ENCODE peak calls at places on chromosomes 16 and 17, in nine cellular contexts. F, G, D, O, E, M, R, K and Y are unnamed samples.

GRCh38 chr17:61335845-61336655 is 63.6 kb upstream of the TBX2 start:
- DNase-seq in K (no peak), R (no peak), E (no peak), G (no peak), M (no peak), F (no peak), O (peak), D (no peak), Y (peak)

GRCh38 chr16:80323808-80324195 is 217.0 kb upstream of the DYNLRB2 start:
- DNase-seq in M (no peak), F (no peak), E (no peak), O (no peak), D (no peak), G (no peak), K (no peak), R (no peak), Y (no peak)

GRCh38 chr17:64182325-64183012 is 52.5 kb upstream of the ERN1 start:
- DNase-seq in K (no peak), D (no peak), E (no peak), M (no peak), G (no peak), O (no peak), F (no peak), R (no peak), Y (no peak)

GRCh38 chr17:56801506-56802178 is 32.1 kb downstream of the C17orf67 start:
- DNase-seq in K (no peak), D (no peak), M (no peak), E (no peak), G (no peak), R (no peak), F (no peak), O (no peak), Y (no peak)

GRCh38 chr17:10050597-10051101 is 145.6 kb upstream of the RCVRN start:
- DNase-seq in R (peak), E (no peak), O (no peak), F (no peak), D (no peak), G (no peak), M (peak), K (no peak), Y (peak)

GRCh38 chr16:3819741-3820724 is 60.5 kb downstream of the CREBBP start:
- DNase-seq in R (no peak), D (no peak), E (peak), M (peak), O (peak), K (peak), G (peak), F (no peak), Y (peak)

GRCh38 chr16:80899804-80900592 is 95.6 kb upstream of the CDYL2 start:
- DNase-seq in E (no peak), G (peak), D (peak), O (peak), F (no peak), R (no peak), M (peak), K (no peak), Y (peak)

GRCh38 chr17:21376835-21377690 is 906 bp downstream of the KCNJ12 start:
- DNase-seq in F (no peak), M (no peak), O (peak), D (peak), R (peak), G (peak), E (no peak), K (no peak), Y (no peak)

GRCh38 chr16:77288222-77288621 is 89.0 kb downstream of the SYCE1L start:
- DNase-seq in K (no peak), R (no peak), E (peak), G (peak), D (no peak), M (no peak), O (no peak), F (no peak), Y (no peak)

GRCh38 chr17:41919165-41919817 is 540 bp upstream of the ACLY start:
- DNase-seq in K (no peak), M (no peak), F (no peak), R (no peak), G (no peak), E (no peak), D (peak), O (no peak), Y (no peak)

GRCh38 chr16:14337303-14338191 is 266.4 kb downstream of the MRTFB start:
- DNase-seq in F (no peak), K (no peak), R (no peak), O (peak), E (peak), D (no peak), M (no peak), G (no peak), Y (no peak)

GRCh38 chr17:4442582-4442981 is 8.8 kb downstream of the SPNS3 start:
- DNase-seq in R (no peak), M (no peak), K (no peak), G (no peak), D (no peak), O (no peak), E (no peak), F (no peak), Y (no peak)

GRCh38 chr16:85445779-85446222 is 167.3 kb upstream of the GSE1 start:
- DNase-seq in R (no peak), K (no peak), E (no peak), M (no peak), G (no peak), O (peak), D (no peak), F (no peak), Y (no peak)

GRCh38 chr17:81222906-81223757 is at the start of gene CEP131:
- DNase-seq in R (peak), D (peak), M (peak), K (peak), F (peak), O (peak), E (peak), G (peak), Y (peak)

GRCh38 chr16:65908568-65908967 is 457.9 kb upstream of the CDH5 start:
- DNase-seq in R (no peak), M (no peak), D (peak), K (no peak), E (no peak), G (no peak), F (no peak), O (no peak), Y (no peak)

GRCh38 chr17:21301593-21302550 is 17.4 kb downstream of the MAP2K3 start:
- DNase-seq in M (no peak), R (no peak), D (no peak), E (no peak), F (no peak), O (peak), G (no peak), K (no peak), Y (no peak)

GRCh38 chr17:1011138-1011537 is 14.2 kb downstream of the TIMM22 start:
- DNase-seq in D (no peak), O (no peak), K (no peak), E (no peak), G (no peak), M (no peak), F (no peak), R (no peak), Y (no peak)

GRCh38 chr16:97822-98221 is 19.8 kb downstream of the MPG start:
- DNase-seq in O (no peak), F (no peak), M (no peak), E (no peak), R (no peak), K (no peak), D (peak), G (peak), Y (no peak)

GRCh38 chr16:89293276-89294143 is 76.0 kb downstream of the ZNF778 start:
- DNase-seq in K (no peak), R (no peak), O (no peak), E (no peak), M (no peak), G (no peak), F (no peak), D (no peak), Y (no peak)

GRCh38 chr17:43308999-43309398 is 75.2 kb upstream of the RNU2-1 start:
- DNase-seq in O (no peak), D (no peak), F (no peak), G (no peak), M (no peak), K (no peak), R (no peak), E (no peak), Y (no peak)

GRCh38 chr16:49492090-49492801 is 118.6 kb downstream of the C16orf78 start:
- DNase-seq in R (peak), F (no peak), K (no peak), M (no peak), G (no peak), E (no peak), D (peak), O (peak), Y (no peak)

GRCh38 chr17:1179635-1180433 is at the start of gene ABR:
- DNase-seq in E (no peak), O (peak), G (peak), K (peak), F (peak), R (no peak), D (peak), M (peak), Y (no peak)

GRCh38 chr17:6471531-6472465 is 27.5 kb downstream of the PIMREG start:
- DNase-seq in G (peak), E (peak), M (peak), O (no peak), K (no peak), D (peak), F (no peak), R (no peak), Y (no peak)

GRCh38 chr17:40259505-40259904 is 28.2 kb upstream of the CDC6 start:
- DNase-seq in E (no peak), D (no peak), R (no peak), K (no peak), O (no peak), F (no peak), M (no peak), G (no peak), Y (no peak)